ENCODE peak calls at places on chromosomes 16 and 17, in eight cellular contexts. S, X, I, E, K, W, R and A are unnamed samples.

GRCh38 chr17:81277421-81277820 is 17.7 kb downstream of the SLC38A10 start:
- DNase-seq in S (peak), X (no peak), I (no peak), E (peak), K (peak), W (peak), R (no peak), A (no peak)

GRCh38 chr16:24849641-24850040 is 3.9 kb downstream of the SLC5A11 start:
- DNase-seq in S (no peak), X (no peak), I (no peak), E (no peak), K (no peak), W (peak), R (peak), A (no peak)

GRCh38 chr16:66290431-66290830 is 76.1 kb upstream of the CDH5 start:
- DNase-seq in S (no peak), X (no peak), I (no peak), E (no peak), K (no peak), W (peak), R (peak), A (no peak)

GRCh38 chr17:50371526-50371925 is 1.5 kb downstream of the MRPL27 start:
- DNase-seq in S (no peak), X (peak), I (no peak), E (no peak), K (no peak), W (no peak), R (no peak), A (no peak)

GRCh38 chr17:75908201-75908600 is 3.5 kb upstream of the MRPL38 start:
- DNase-seq in S (no peak), X (no peak), I (no peak), E (no peak), K (no peak), W (no peak), R (no peak), A (no peak)

GRCh38 chr17:16486373-16487250 is 5.4 kb downstream of the LRRC75A start:
- DNase-seq in S (peak), X (peak), I (no peak), E (peak), K (peak), W (peak), R (peak), A (peak)

GRCh38 chr16:30561212-30561816 is 3.1 kb upstream of the ZNF764 start:
- DNase-seq in S (peak), X (peak), I (no peak), E (no peak), K (peak), W (no peak), R (no peak), A (no peak)

GRCh38 chr16:67865318-67865717 is 7.5 kb upstream of the EDC4 start:
- DNase-seq in S (no peak), X (no peak), I (peak), E (peak), K (peak), W (peak), R (no peak), A (no peak)

GRCh38 chr16:85913141-85913601 is 14.2 kb downstream of the IRF8 start:
- DNase-seq in S (no peak), X (no peak), I (no peak), E (no peak), K (no peak), W (no peak), R (no peak), A (no peak)

GRCh38 chr16:85496145-85496544 is 117.0 kb upstream of the GSE1 start:
- DNase-seq in S (no peak), X (no peak), I (no peak), E (no peak), K (no peak), W (no peak), R (no peak), A (no peak)

GRCh38 chr17:51901242-51901641 is 257.3 kb downstream of the CA10 start:
- DNase-seq in S (no peak), X (no peak), I (no peak), E (no peak), K (no peak), W (no peak), R (no peak), A (no peak)

GRCh38 chr16:69311533-69312388 is 611 bp downstream of the VPS4A start:
- DNase-seq in S (peak), X (peak), I (peak), E (no peak), K (peak), W (no peak), R (peak), A (peak)

GRCh38 chr17:673200-673681 is 41.4 kb downstream of the VPS53 start:
- DNase-seq in S (no peak), X (no peak), I (no peak), E (peak), K (no peak), W (no peak), R (no peak), A (no peak)

GRCh38 chr16:65314246-65315003 is 192.6 kb upstream of the CDH11 start:
- DNase-seq in S (no peak), X (no peak), I (no peak), E (peak), K (no peak), W (no peak), R (no peak), A (no peak)

GRCh38 chr17:74872313-74873035 is at the start of gene FDXR:
- DNase-seq in S (no peak), X (no peak), I (no peak), E (peak), K (no peak), W (no peak), R (no peak), A (no peak)

GRCh38 chr16:87132361-87133014 is 184.7 kb downstream of the C16orf95 start:
- DNase-seq in S (no peak), X (no peak), I (no peak), E (peak), K (no peak), W (no peak), R (no peak), A (no peak)

GRCh38 chr17:40071720-40072480 is 9.1 kb downstream of the THRA start:
- DNase-seq in S (peak), X (peak), I (peak), E (no peak), K (peak), W (peak), R (peak), A (no peak)

GRCh38 chr16:57863434-57864160 is 61.3 kb upstream of the KIFC3 start:
- DNase-seq in S (peak), X (peak), I (peak), E (peak), K (peak), W (peak), R (peak), A (peak)

GRCh38 chr16:89090182-89090630 is 3.4 kb upstream of the ACSF3 start:
- DNase-seq in S (no peak), X (no peak), I (no peak), E (no peak), K (peak), W (no peak), R (no peak), A (no peak)

GRCh38 chr17:79282294-79282693 is 207.7 kb downstream of the ENGASE start:
- DNase-seq in S (no peak), X (no peak), I (no peak), E (no peak), K (no peak), W (no peak), R (no peak), A (no peak)

GRCh38 chr17:27466376-27466747 is 10.1 kb downstream of the KSR1 start:
- DNase-seq in S (no peak), X (no peak), I (peak), E (no peak), K (no peak), W (no peak), R (no peak), A (no peak)

GRCh38 chr16:21277927-21278706 is at the start of gene CRYM:
- DNase-seq in S (peak), X (peak), I (no peak), E (no peak), K (peak), W (no peak), R (peak), A (peak)

GRCh38 chr17:58248955-58249269 is 10.5 kb downstream of the LPO start:
- DNase-seq in S (no peak), X (no peak), I (no peak), E (no peak), K (no peak), W (peak), R (peak), A (no peak)

DNA sequence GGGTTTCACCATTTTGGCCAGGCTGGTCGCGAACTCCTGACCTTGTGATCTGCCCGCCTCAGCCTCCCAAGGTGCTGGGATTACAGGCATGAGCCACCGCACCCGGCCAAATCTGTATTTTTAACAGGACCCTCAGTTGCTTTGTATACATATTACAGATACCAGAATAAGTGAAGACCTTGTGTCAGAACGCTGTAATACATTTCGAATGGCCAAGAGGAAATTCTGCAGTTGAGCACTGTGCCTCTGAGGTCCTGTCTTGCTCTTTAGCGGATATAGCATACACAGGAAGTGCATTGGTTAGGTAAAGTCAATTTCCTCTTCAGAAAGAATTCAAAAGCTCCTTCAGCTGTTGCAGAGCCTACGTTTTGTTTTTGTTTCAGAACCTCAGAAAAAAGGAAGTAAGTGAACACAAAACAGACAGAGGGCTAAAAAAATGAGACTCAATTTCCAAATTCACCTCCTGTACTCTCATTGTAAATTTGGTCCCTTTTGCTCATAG is 15.7 kb downstream of the CRLF3 start:
- DNase-seq in S (no peak), X (no peak), I (peak), E (no peak), K (no peak), W (peak), R (peak), A (no peak)
- TF ChIP-seq POLR2A in S (no peak), X (no peak), I (no peak), E (no peak), K (no peak), W (no peak), R (no peak), A (no peak)

DNA sequence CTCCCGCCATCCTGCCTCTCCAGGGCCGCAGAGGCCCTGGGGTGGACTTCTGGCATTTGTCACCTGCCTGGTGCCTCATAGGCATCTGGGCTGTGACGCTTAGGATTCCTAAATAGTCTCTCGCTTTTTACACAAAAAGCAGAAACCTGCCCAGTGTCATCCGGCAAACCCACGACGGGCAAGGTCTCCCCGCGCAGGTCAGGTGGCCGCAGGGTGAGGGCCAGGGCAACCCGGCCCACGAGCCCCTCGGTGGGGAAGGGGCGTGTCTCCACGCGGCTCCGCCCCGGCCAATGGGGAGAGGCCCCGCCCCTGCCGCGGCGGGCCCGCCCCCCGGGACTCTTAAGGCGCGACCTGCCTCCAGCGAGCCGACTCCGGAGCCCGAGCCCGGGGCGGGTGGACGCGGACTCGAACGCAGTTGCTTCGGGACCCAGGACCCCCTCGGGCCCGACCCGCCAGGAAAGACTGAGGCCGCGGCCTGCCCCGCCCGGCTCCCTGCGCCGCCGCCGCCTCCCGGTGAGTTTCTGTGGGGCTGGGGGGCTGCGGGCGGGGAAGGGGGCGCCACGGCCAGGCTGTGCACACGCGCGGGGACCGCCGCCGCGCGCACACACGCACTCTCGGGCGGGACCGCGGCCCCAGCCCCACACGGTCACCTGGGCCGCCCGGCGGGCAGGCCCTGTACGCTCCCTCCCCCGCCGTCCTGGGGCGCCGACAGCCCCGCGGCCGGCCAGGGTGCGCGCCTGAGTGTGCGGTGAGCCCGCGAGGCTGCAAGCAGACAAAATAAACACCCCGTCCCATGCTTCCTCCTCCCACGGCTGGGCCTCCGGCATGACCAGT is at the start of gene VASN:
- DNase-seq in S (peak), X (peak), I (peak), E (peak), K (peak), W (peak), R (peak), A (peak)
- TF ChIP-seq POLR2A in S (peak), X (peak), I (no peak), E (peak), K (peak), W (peak), R (peak), A (peak)

GRCh38 chr17:65559483-65559801 is 2.0 kb downstream of the AXIN2 start:
- DNase-seq in S (no peak), X (no peak), I (no peak), E (no peak), K (no peak), W (no peak), R (no peak), A (no peak)

GRCh38 chr17:65559802-65560627 is 1.4 kb downstream of the AXIN2 start:
- DNase-seq in S (peak), X (no peak), I (no peak), E (no peak), K (peak), W (no peak), R (peak), A (no peak)

GRCh38 chr17:65561394-65562205 is at the start of gene AXIN2:
- DNase-seq in S (peak), X (peak), I (peak), E (peak), K (peak), W (peak), R (peak), A (peak)

GRCh38 chr17:65562206-65562531 is 721 bp upstream of the AXIN2 start:
- DNase-seq in S (no peak), X (no peak), I (no peak), E (no peak), K (no peak), W (no peak), R (no peak), A (no peak)

GRCh38 chr17:65560628-65561371 is 648 bp downstream of the AXIN2 start:
- DNase-seq in S (peak), X (peak), I (peak), E (peak), K (peak), W (peak), R (peak), A (peak)
- TF ChIP-seq POLR2A in S (peak), X (peak), I (no peak), E (no peak), K (no peak), W (peak), R (no peak), A (no peak)

GRCh38 chr17:3695723-3696411 is at the start of gene P2RX5:
- DNase-seq in S (no peak), X (no peak), I (peak), E (no peak), K (no peak), W (no peak), R (peak), A (no peak)
- TF ChIP-seq POLR2A in S (no peak), X (no peak), I (no peak), E (no peak), K (no peak), W (no peak), R (no peak), A (peak)

DNA sequence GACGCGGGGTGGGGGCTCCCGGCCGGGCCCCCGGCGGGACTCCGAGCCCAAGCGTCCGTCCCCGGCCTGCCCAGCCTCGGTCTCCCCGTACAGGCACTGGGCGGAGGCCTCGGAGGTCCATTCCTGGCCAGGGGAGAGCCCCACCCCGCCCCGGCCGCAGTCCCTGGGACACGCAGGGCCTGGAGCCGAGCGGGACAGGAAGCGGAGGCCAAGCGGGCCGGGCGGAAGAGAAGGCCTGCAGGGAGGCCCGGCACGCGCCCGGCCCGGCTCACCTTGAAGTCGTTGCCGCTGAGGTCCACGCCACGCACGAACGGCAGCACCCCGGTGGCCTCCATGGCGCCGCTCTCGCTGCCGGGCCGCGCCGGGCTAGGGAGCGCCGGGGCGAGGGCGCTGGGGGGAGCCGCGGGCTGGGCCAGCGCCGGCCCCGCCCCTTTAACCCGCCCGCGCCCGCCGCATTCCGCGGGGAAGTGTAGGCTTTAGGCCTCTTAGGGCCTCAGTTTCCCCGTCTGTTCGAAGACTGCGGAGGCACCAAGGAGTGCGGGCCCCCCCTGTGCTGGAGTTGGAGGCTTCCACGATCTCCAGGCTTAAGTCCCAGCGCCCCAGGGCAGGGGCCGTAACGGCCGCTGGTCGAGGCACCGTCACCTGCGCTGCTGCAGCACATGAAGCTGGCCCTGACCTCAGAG is at the start of gene FLII:
- DNase-seq in S (peak), X (peak), I (peak), E (peak), K (peak), W (no peak), R (peak), A (no peak)
- TF ChIP-seq POLR2A in S (peak), X (peak), I (peak), E (peak), K (no peak), W (peak), R (no peak), A (peak)

GRCh38 chr16:28876016-28876659 is 2.1 kb upstream of the ATP2A1 start:
- DNase-seq in S (no peak), X (no peak), I (no peak), E (no peak), K (no peak), W (no peak), R (no peak), A (no peak)
- TF ChIP-seq POLR2A in S (no peak), X (no peak), I (no peak), E (no peak), K (no peak), W (no peak), R (no peak), A (no peak)